ENCODE peak calls at places on chromosomes 5 and 9, in four cellular contexts. Z is HEK293T, I is WTC11, Q is HepG2. A is an unnamed sample.

GRCh38 chr5:173329370-173330150 is 1.3 kb upstream of the STC2 start:
- DNase-seq in Q (peak), I (peak), Z (peak), A (peak)

GRCh38 chr9:34559616-34560546 is 29.6 kb downstream of the CNTFR start:
- DNase-seq in Z (no peak), Q (peak), I (no peak), A (no peak)

GRCh38 chr9:114382951-114383865 is 4.6 kb downstream of the AKNA start:
- DNase-seq in Z (no peak), I (peak), Q (no peak), A (no peak)

GRCh38 chr5:177449140-177450061 is 2.8 kb downstream of the PRR7 start:
- DNase-seq in Q (no peak), Z (no peak), I (no peak), A (no peak)

GRCh38 chr5:538801-539468 is 14.7 kb upstream of the SLC9A3 start:
- DNase-seq in I (peak), Z (no peak), Q (no peak), A (no peak)

GRCh38 chr5:132495063-132495671 is 4.6 kb upstream of the IRF1 start:
- DNase-seq in I (no peak), Z (no peak), Q (no peak), A (peak)

GRCh38 chr9:93468763-93469456 is 15.5 kb upstream of the FAM120AOS start:
- DNase-seq in Q (no peak), Z (peak), I (no peak), A (no peak)

GRCh38 chr9:34010979-34011378 is 37.7 kb downstream of the UBAP2 start:
- DNase-seq in Z (no peak), I (no peak), Q (peak), A (no peak)

GRCh38 chr5:108588323-108588722 is 159.4 kb upstream of the FER start:
- DNase-seq in Q (no peak), Z (no peak), I (no peak), A (no peak)

GRCh38 chr5:102866315-102866693 is 111.2 kb downstream of the PAM start:
- DNase-seq in Z (no peak), I (no peak), Q (no peak), A (no peak)

GRCh38 chr5:50576686-50577256 is 89.7 kb upstream of the PARP8 start:
- DNase-seq in Q (no peak), I (no peak), Z (no peak), A (no peak)

GRCh38 chr9:108142504-108143201 is 653.1 kb upstream of the KLF4 start:
- DNase-seq in Q (no peak), I (peak), Z (no peak), A (no peak)

GRCh38 chr5:153755913-153756500 is 265.5 kb downstream of the GRIA1 start:
- DNase-seq in I (no peak), Q (no peak), Z (no peak), A (no peak)

GRCh38 chr5:96407441-96407840 is 25.6 kb downstream of the PCSK1 start:
- DNase-seq in Q (no peak), Z (no peak), I (no peak), A (no peak)

GRCh38 chr5:14942212-14942611 is 70.6 kb upstream of the ANKH start:
- DNase-seq in Q (no peak), Z (no peak), I (no peak), A (no peak)

GRCh38 chr5:125455041-125455440 is 708.6 kb upstream of the ZNF608 start:
- DNase-seq in Z (no peak), I (no peak), Q (no peak), A (no peak)

GRCh38 chr9:83630938-83631457 is 8.1 kb downstream of the IDNK start:
- DNase-seq in Q (no peak), Z (no peak), I (peak), A (peak)

GRCh38 chr5:78162253-78162862 is 132.1 kb downstream of the AP3B1 start:
- DNase-seq in I (no peak), Q (peak), Z (peak), A (no peak)

GRCh38 chr5:154174091-154174490 is 16.4 kb upstream of the GALNT10 start:
- DNase-seq in Q (no peak), I (no peak), Z (no peak), A (no peak)

DNA sequence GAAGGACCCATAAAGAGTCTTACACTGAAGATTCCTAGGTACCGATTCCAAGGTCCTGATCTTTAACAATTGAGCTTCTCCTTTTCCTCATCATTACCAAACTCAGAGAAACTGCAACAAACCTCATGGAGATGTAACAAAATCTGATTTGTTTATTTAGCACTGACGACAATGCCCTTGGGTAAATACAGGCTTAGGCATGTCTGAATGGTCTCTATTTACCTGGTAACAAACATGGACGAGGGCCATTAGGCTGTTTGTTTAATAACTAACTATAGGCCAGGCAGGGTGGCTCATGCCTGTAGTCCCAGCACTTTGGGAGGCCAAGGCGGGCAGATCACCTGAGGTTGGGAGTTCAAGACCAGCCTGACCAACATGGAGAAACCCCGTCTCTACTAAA is 333.3 kb downstream of the AGTPBP1 start:
- DNase-seq in Q (peak), Z (no peak), I (no peak), A (no peak)
- TF ChIP-seq SP1 in Q (no peak), Z (no peak), I (no peak), A (no peak)

GRCh38 chr9:75855509-75855908 is 35.0 kb upstream of the PCSK5 start:
- DNase-seq in I (no peak), Q (peak), Z (peak), A (no peak)
- TF ChIP-seq SP1 in I (no peak), Q (no peak), Z (no peak), A (no peak)

GRCh38 chr5:107248065-107248695 is 422.6 kb downstream of the EFNA5 start:
- DNase-seq in Z (peak), I (peak), Q (no peak), A (peak)
- TF ChIP-seq SP1 in Z (no peak), I (no peak), Q (no peak), A (no peak)

GRCh38 chr5:141003026-141003425 is 36.8 kb downstream of the PCDHAC2 start:
- DNase-seq in Z (no peak), Q (no peak), I (no peak), A (no peak)

GRCh38 chr5:141001466-141001853 is 35.2 kb downstream of the PCDHAC2 start:
- DNase-seq in Z (no peak), I (peak), Q (no peak), A (peak)

GRCh38 chr5:141002667-141002965 is 36.3 kb downstream of the PCDHAC2 start:
- DNase-seq in I (no peak), Q (no peak), Z (no peak), A (no peak)

GRCh38 chr5:141003791-141004601 is 37.7 kb downstream of the PCDHAC2 start:
- DNase-seq in I (no peak), Z (no peak), Q (no peak), A (peak)

DNA sequence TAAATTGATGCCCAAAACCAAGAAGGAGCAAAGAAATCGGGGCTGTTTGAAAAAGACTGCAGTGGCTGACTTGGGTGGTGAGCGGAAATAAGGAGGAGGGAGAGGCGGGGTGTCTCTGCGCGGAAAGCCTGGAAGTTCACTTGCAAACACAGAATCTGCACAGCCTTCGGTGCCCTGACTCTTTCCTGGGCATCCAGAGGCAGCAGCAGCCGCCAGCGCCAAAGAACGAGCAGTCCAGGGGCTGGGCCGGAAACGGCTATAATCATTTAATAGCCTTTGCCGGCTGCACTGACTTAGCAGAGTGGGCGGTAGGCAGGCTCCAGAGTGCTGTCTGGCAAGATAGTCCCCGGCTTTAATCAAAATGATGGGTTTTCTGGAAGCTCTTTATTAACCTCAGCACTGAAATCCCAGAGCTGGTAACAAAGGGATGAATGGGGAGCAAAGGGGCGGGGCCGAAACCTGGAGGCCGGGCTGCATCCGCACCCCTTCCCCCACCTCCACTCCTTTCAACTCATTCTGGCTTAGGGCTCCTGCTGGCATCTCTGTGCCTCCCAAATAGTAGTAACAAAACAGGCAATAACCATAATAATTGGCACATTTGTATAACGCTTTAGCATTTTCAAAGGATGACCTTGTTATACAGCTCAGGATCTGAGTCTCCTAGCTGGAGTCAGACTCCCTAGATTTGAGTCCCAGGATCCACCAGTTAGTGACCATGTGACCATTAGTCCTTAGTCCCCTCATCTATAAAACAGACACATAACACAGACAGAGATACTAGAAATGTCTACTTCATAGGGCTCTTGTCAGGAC is 35.8 kb downstream of the PCDHAC2 start:
- DNase-seq in Z (peak), I (peak), Q (no peak), A (peak)
- TF ChIP-seq SP1 in Z (no peak), I (peak), Q (no peak), A (peak)